ENCODE peak calls at places on chromosomes 11 and 22, in five cellular contexts. N, R, B, G and V are unnamed samples.

GRCh38 chr11:70616938-70617674 is 218.8 kb downstream of the CTTN start:
- DNase-seq in N (no peak), R (no peak), B (no peak), G (no peak), V (no peak)

GRCh38 chr22:26642465-26643367 is 14.7 kb upstream of the MIAT start:
- DNase-seq in N (no peak), R (no peak), B (peak), G (no peak), V (peak)

GRCh38 chr11:9716275-9717039 is 52.6 kb downstream of the SWAP70 start:
- DNase-seq in N (no peak), R (no peak), B (peak), G (peak), V (no peak)

GRCh38 chr11:65121447-65121864 is 478 bp downstream of the FAU start:
- DNase-seq in N (no peak), R (no peak), B (no peak), G (no peak), V (no peak)

GRCh38 chr11:11976476-11977187 is 31.8 kb downstream of the DKK3 start:
- DNase-seq in N (no peak), R (no peak), B (no peak), G (no peak), V (no peak)

GRCh38 chr11:127339376-127339775 is 338.8 kb upstream of the KIRREL3 start:
- DNase-seq in N (no peak), R (no peak), B (no peak), G (no peak), V (no peak)

GRCh38 chr11:111362887-111363411 is 16.1 kb downstream of the POU2AF1 start:
- DNase-seq in N (no peak), R (no peak), B (no peak), G (no peak), V (no peak)

GRCh38 chr11:57387284-57388030 is 3.0 kb downstream of the PRG2 start:
- DNase-seq in N (no peak), R (no peak), B (peak), G (no peak), V (no peak)

GRCh38 chr11:62569611-62570010 is 4.1 kb downstream of the EEF1G start:
- DNase-seq in N (no peak), R (no peak), B (no peak), G (no peak), V (no peak)

GRCh38 chr11:71158936-71159335 is 93.4 kb downstream of the SHANK2 start:
- DNase-seq in N (no peak), R (no peak), B (no peak), G (no peak), V (no peak)

GRCh38 chr11:64799925-64800632 is 2.9 kb downstream of the MAP4K2 start:
- DNase-seq in N (no peak), R (peak), B (no peak), G (no peak), V (no peak)

GRCh38 chr22:23533328-23533762 is 46.7 kb downstream of the IGLL1 start:
- DNase-seq in N (peak), R (peak), B (peak), G (no peak), V (peak)

GRCh38 chr11:20355221-20356219 is 8.0 kb upstream of the HTATIP2 start:
- DNase-seq in N (no peak), R (peak), B (peak), G (no peak), V (peak)

GRCh38 chr11:2725367-2726300 is 25.8 kb upstream of the KCNQ1OT1 start:
- DNase-seq in N (no peak), R (peak), B (peak), G (no peak), V (no peak)

GRCh38 chr11:69572861-69573260 is 68.1 kb upstream of the CCND1 start:
- DNase-seq in N (no peak), R (no peak), B (no peak), G (no peak), V (no peak)
- TF ChIP-seq ATF2 in N (no peak), R (no peak), B (no peak), G (no peak), V (no peak)

DNA sequence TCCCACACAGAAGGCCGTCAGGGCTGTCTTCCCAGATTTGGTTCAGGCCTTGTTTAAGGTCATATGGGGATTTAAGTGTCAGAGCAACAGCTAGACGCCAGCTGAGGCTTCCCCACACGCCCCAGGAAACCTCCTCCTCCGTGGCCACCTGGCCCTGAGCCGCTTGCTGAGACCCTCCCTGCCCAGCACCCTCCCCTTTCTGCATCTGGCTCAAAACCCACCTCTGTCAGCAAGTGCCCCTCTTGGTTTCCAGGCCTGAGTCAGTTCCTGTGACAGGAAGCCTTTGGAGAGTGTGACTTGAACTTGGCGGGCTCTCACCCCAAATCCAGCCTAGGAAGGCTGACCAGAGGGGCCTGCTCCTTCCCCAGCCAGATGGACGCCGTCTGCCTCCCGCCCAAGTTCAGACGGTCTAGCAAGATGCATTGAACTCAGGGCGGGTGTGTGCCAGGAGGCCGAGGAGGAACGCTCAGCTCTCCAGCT is 563 bp downstream of the FXYD2 start:
- DNase-seq in N (no peak), R (no peak), B (no peak), G (no peak), V (no peak)
- TF ChIP-seq ATF2 in N (no peak), R (no peak), B (no peak), G (no peak), V (no peak)

GRCh38 chr11:43681543-43681942 is 1.0 kb downstream of the HSD17B12 start:
- DNase-seq in N (no peak), R (peak), B (no peak), G (no peak), V (no peak)
- TF ChIP-seq ATF2 in N (no peak), R (no peak), B (no peak), G (no peak), V (no peak)

GRCh38 chr22:41779889-41780505 is 20.5 kb upstream of the CCDC134 start:
- DNase-seq in N (no peak), R (no peak), B (no peak), G (no peak), V (no peak)

GRCh38 chr22:41782316-41782715 is 18.2 kb upstream of the CCDC134 start:
- DNase-seq in N (no peak), R (no peak), B (no peak), G (no peak), V (no peak)

GRCh38 chr22:41782751-41783150 is 17.7 kb upstream of the CCDC134 start:
- DNase-seq in N (no peak), R (no peak), B (no peak), G (no peak), V (no peak)

GRCh38 chr22:41780714-41781507 is 19.6 kb upstream of the CCDC134 start:
- DNase-seq in N (no peak), R (peak), B (peak), G (peak), V (no peak)

DNA sequence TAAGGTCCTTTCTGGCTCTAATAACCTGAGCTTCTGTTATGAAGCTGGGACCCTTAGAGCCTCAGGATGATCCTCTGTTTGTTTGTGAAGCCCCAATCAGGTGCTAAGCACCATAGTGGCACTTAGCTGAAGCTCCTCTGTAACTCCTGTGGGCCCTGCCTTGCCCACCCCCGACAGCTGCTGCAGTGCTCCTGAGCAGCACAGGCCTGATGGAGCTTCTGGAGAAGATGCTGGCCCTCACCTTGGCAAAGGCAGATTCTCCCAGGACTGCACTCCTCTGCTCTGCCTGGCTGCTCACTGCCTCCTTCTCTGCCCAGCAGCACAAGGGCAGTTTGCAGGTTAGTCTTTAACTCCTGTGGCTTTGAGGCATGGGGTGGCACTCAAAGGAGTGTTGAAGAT is 19.0 kb upstream of the CCDC134 start:
- DNase-seq in N (no peak), R (no peak), B (no peak), G (no peak), V (no peak)
- TF ChIP-seq ATF2 in N (no peak), R (no peak), B (no peak), G (no peak), V (no peak)

DNA sequence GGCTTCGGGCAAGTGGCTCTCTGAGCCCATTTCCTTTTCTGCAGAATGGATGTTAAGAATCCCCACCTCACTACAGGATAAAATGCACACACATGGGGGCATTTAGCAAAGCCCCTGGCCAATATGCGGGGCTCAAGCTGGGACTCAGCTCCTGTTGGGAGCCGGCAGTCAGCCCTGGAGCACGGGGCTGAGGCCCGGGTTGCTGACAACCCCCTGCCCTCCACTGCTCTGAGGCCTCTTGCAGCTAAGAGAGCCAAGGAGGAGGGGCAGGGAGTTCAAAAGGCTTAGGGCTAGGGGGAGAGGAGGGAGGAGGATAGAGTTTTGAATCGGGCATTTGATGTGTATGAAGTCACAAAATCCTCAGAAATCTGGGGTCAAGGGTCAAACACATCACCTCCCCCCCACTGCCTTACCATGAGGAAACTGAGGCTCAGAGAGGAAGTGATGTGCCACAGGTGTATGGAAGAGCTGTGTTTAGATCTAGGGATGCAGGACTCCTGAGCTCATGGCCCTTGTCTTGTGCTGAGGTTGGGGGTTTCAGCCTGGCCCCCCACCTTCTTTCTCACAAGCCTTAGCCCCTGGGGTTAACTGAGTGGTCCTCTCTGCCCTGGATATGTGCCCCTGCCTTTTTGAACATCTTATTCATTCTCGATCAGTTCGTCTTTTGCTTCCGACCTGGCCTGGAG is 80.5 kb downstream of the LRRC32 start:
- DNase-seq in N (no peak), R (no peak), B (no peak), G (no peak), V (no peak)
- TF ChIP-seq ATF2 in N (no peak), R (no peak), B (no peak), G (no peak), V (no peak)